ENCODE peak calls at places on chromosome X, in seven cellular contexts. One of them, this sample, is unnamed.

GRCh38 chrX:54808109-54808604 is 612 bp downstream of the MAGED2 start:
- DNase-seq in testis: peak; percentile 85
- DNase-seq in aorta: peak; percentile 81
- DNase-seq in activated CD8-positive, alpha-beta memory T cell treated with anti-CD3 and anti-CD28 coated beads, Interleukin-2, amount 50 U/mL, for 48 hours: peak; percentile 59
- DNase-seq in left lung: peak; percentile 70
- DNase-seq in AML-193: no peak
- DNase-seq in epithelial cell of prostate: no peak
- DNase-seq in this sample: peak; percentile 76

GRCh38 chrX:38206036-38206435 is 14.6 kb downstream of the SRPX start:
- DNase-seq in AML-193: no peak
- DNase-seq in left lung: no peak
- DNase-seq in testis: no peak
- DNase-seq in epithelial cell of prostate: no peak
- DNase-seq in aorta: no peak
- DNase-seq in activated CD8-positive, alpha-beta memory T cell treated with anti-CD3 and anti-CD28 coated beads, Interleukin-2, amount 50 U/mL, for 48 hours: no peak
- DNase-seq in this sample: no peak

GRCh38 chrX:123217077-123217476 is 33.0 kb downstream of the GRIA3 start:
- DNase-seq in left lung: no peak
- DNase-seq in aorta: peak; percentile 43
- DNase-seq in testis: peak; percentile 61
- DNase-seq in epithelial cell of prostate: no peak
- DNase-seq in activated CD8-positive, alpha-beta memory T cell treated with anti-CD3 and anti-CD28 coated beads, Interleukin-2, amount 50 U/mL, for 48 hours: no peak
- DNase-seq in AML-193: no peak
- DNase-seq in this sample: no peak

GRCh38 chrX:41014776-41015175 is 70.5 kb upstream of the USP9X start:
- DNase-seq in testis: no peak
- DNase-seq in AML-193: no peak
- DNase-seq in epithelial cell of prostate: peak; percentile 70
- DNase-seq in aorta: no peak
- DNase-seq in left lung: no peak
- DNase-seq in activated CD8-positive, alpha-beta memory T cell treated with anti-CD3 and anti-CD28 coated beads, Interleukin-2, amount 50 U/mL, for 48 hours: no peak
- DNase-seq in this sample: no peak

GRCh38 chrX:23821847-23822246 is 38.9 kb downstream of the SAT1 start:
- DNase-seq in activated CD8-positive, alpha-beta memory T cell treated with anti-CD3 and anti-CD28 coated beads, Interleukin-2, amount 50 U/mL, for 48 hours: no peak
- DNase-seq in epithelial cell of prostate: no peak
- DNase-seq in AML-193: no peak
- DNase-seq in testis: no peak
- DNase-seq in left lung: no peak
- DNase-seq in aorta: no peak
- DNase-seq in this sample: no peak

GRCh38 chrX:129733335-129733734 is 5.4 kb upstream of the XPNPEP2 start:
- DNase-seq in aorta: no peak
- DNase-seq in testis: no peak
- DNase-seq in activated CD8-positive, alpha-beta memory T cell treated with anti-CD3 and anti-CD28 coated beads, Interleukin-2, amount 50 U/mL, for 48 hours: no peak
- DNase-seq in AML-193: no peak
- DNase-seq in left lung: no peak
- DNase-seq in epithelial cell of prostate: no peak
- DNase-seq in this sample: peak; percentile 38

GRCh38 chrX:154542723-154543424 is 3.8 kb downstream of the G6PD start:
- DNase-seq in epithelial cell of prostate: no peak
- DNase-seq in activated CD8-positive, alpha-beta memory T cell treated with anti-CD3 and anti-CD28 coated beads, Interleukin-2, amount 50 U/mL, for 48 hours: peak; percentile 57
- DNase-seq in left lung: peak; percentile 62
- DNase-seq in AML-193: peak; percentile 77
- DNase-seq in aorta: peak; percentile 55
- DNase-seq in testis: no peak
- DNase-seq in this sample: no peak

GRCh38 chrX:11766487-11766886 is 8.4 kb downstream of the MSL3 start:
- DNase-seq in AML-193: no peak
- DNase-seq in testis: no peak
- DNase-seq in epithelial cell of prostate: no peak
- DNase-seq in left lung: no peak
- DNase-seq in activated CD8-positive, alpha-beta memory T cell treated with anti-CD3 and anti-CD28 coated beads, Interleukin-2, amount 50 U/mL, for 48 hours: no peak
- DNase-seq in aorta: no peak
- DNase-seq in this sample: no peak

GRCh38 chrX:68498044-68498507 is 775 bp upstream of the YIPF6 start:
- DNase-seq in AML-193: no peak
- DNase-seq in epithelial cell of prostate: no peak
- DNase-seq in left lung: no peak
- DNase-seq in testis: no peak
- DNase-seq in aorta: no peak
- DNase-seq in activated CD8-positive, alpha-beta memory T cell treated with anti-CD3 and anti-CD28 coated beads, Interleukin-2, amount 50 U/mL, for 48 hours: no peak
- DNase-seq in this sample: no peak

GRCh38 chrX:50967734-50968133 is 57.2 kb downstream of the BMP15 start:
- DNase-seq in left lung: no peak
- DNase-seq in testis: no peak
- DNase-seq in aorta: no peak
- DNase-seq in activated CD8-positive, alpha-beta memory T cell treated with anti-CD3 and anti-CD28 coated beads, Interleukin-2, amount 50 U/mL, for 48 hours: no peak
- DNase-seq in AML-193: no peak
- DNase-seq in epithelial cell of prostate: no peak
- DNase-seq in this sample: no peak

GRCh38 chrX:102840871-102841705 is 96.0 kb upstream of the RAB40AL start:
- DNase-seq in testis: no peak
- DNase-seq in aorta: no peak
- DNase-seq in AML-193: no peak
- DNase-seq in epithelial cell of prostate: no peak
- DNase-seq in activated CD8-positive, alpha-beta memory T cell treated with anti-CD3 and anti-CD28 coated beads, Interleukin-2, amount 50 U/mL, for 48 hours: no peak
- DNase-seq in left lung: no peak
- DNase-seq in this sample: no peak

GRCh38 chrX:37754518-37754917 is 25.3 kb upstream of the CYBB start:
- DNase-seq in aorta: no peak
- DNase-seq in AML-193: no peak
- DNase-seq in activated CD8-positive, alpha-beta memory T cell treated with anti-CD3 and anti-CD28 coated beads, Interleukin-2, amount 50 U/mL, for 48 hours: no peak
- DNase-seq in epithelial cell of prostate: no peak
- DNase-seq in left lung: no peak
- DNase-seq in testis: no peak
- DNase-seq in this sample: no peak

GRCh38 chrX:39819921-39820849 is 277.6 kb downstream of the BCOR start:
- DNase-seq in left lung: no peak
- DNase-seq in AML-193: no peak
- DNase-seq in epithelial cell of prostate: no peak
- DNase-seq in activated CD8-positive, alpha-beta memory T cell treated with anti-CD3 and anti-CD28 coated beads, Interleukin-2, amount 50 U/mL, for 48 hours: no peak
- DNase-seq in aorta: no peak
- DNase-seq in testis: peak; percentile 54
- DNase-seq in this sample: no peak

GRCh38 chrX:1462596-1463251 is 10.0 kb upstream of the ASMTL start:
- DNase-seq in aorta: no peak
- DNase-seq in testis: peak; percentile 14
- DNase-seq in AML-193: no peak
- DNase-seq in epithelial cell of prostate: no peak
- DNase-seq in left lung: peak; percentile 30
- DNase-seq in activated CD8-positive, alpha-beta memory T cell treated with anti-CD3 and anti-CD28 coated beads, Interleukin-2, amount 50 U/mL, for 48 hours: peak; percentile 74
- DNase-seq in this sample: peak; percentile 62